ENCODE peak calls at places on chromosomes 6 and 20, in four cellular contexts. M is IMR-90, Z is endothelial cell of umbilical vein, A is K562. F is an unnamed sample.

GRCh38 chr6:86558318-86558717 is 379.0 kb upstream of the HTR1E start:
- DNase-seq in A (no peak), M (no peak), Z (no peak), F (no peak)

GRCh38 chr20:19015890-19016465 is 196.5 kb upstream of the SLC24A3 start:
- DNase-seq in Z (no peak), M (no peak), A (no peak), F (no peak)

GRCh38 chr6:45946352-45946751 is 69.3 kb downstream of the CLIC5 start:
- DNase-seq in M (peak; percentile 72), A (no peak), Z (no peak), F (no peak)

GRCh38 chr6:14665827-14666724 is 548.5 kb downstream of the CD83 start:
- DNase-seq in A (peak; percentile 22), Z (no peak), M (peak; percentile 100), F (peak; percentile 87)

GRCh38 chr20:51732454-51732791 is 35.8 kb downstream of the ATP9A start:
- DNase-seq in M (peak; percentile 67), A (no peak), Z (no peak), F (no peak)

GRCh38 chr6:1708141-1708540 is 98.4 kb downstream of the FOXC1 start:
- DNase-seq in M (no peak), A (no peak), Z (no peak), F (no peak)

GRCh38 chr20:32332614-32333013 is 25.5 kb upstream of the ASXL1 start:
- DNase-seq in A (no peak), Z (peak; percentile 44), M (peak; percentile 76), F (no peak)

GRCh38 chr6:155273438-155273837 is 9.6 kb downstream of the CLDN20 start:
- DNase-seq in Z (peak; percentile 88), M (peak; percentile 93), A (no peak), F (no peak)

GRCh38 chr6:20331625-20332024 is 70.1 kb upstream of the E2F3 start:
- DNase-seq in M (no peak), Z (no peak), A (no peak), F (no peak)

GRCh38 chr6:138004423-138005287 is 102.6 kb downstream of the PERP start:
- DNase-seq in A (no peak), M (peak; percentile 41), Z (peak; percentile 53), F (no peak)

GRCh38 chr6:32976334-32977069 is 8.1 kb downstream of the BRD2 start:
- DNase-seq in M (no peak), A (no peak), Z (no peak), F (no peak)
- H3K9me1 ChIP-seq in M (peaks cover 9% of the 10 kb centered on the region), A (peaks cover 22% of the 10 kb centered on the region), Z (no peaks in the 10 kb centered on the region), F (peaks cover 10% of the 10 kb centered on the region)

GRCh38 chr6:142276256-142276655 is 25.6 kb upstream of the ADGRG6 start:
- DNase-seq in A (no peak), M (no peak), Z (peak; percentile 55), F (no peak)
- H3K4me1 ChIP-seq in A (no peaks in the 10 kb centered on the region), M (peaks cover 6% of the 10 kb centered on the region), Z (peaks cover 5% of the 10 kb centered on the region), F (peaks cover 6% of the 10 kb centered on the region)

GRCh38 chr6:35208419-35208818 is 5.3 kb upstream of the SCUBE3 start:
- DNase-seq in A (peak; percentile 41), Z (no peak), M (no peak), F (no peak)
- H3K4me2 ChIP-seq in A (no peak overlapping the region), Z (no peak overlapping the region), M (no peak overlapping the region), F (no peak overlapping the region)

GRCh38 chr6:168565112-168565511 is 124.1 kb downstream of the SMOC2 start:
- DNase-seq in M (no peak), A (no peak), Z (no peak), F (no peak)
- H3K9me1 ChIP-seq in M (no peaks in the 10 kb centered on the region), A (no peaks in the 10 kb centered on the region), Z (no peaks in the 10 kb centered on the region), F (no peaks in the 10 kb centered on the region)

GRCh38 chr6:128827675-128828464 is 55.1 kb upstream of the LAMA2 start:
- DNase-seq in A (no peak), M (peak; percentile 73), Z (no peak), F (no peak)
- H3K4me1 ChIP-seq in A (no peaks in the 10 kb centered on the region), M (no peaks in the 10 kb centered on the region), Z (no peaks in the 10 kb centered on the region), F (no peaks in the 10 kb centered on the region)

GRCh38 chr6:3724451-3725144 is 26.9 kb downstream of the PXDC1 start:
- DNase-seq in Z (no peak), A (peak; percentile 62), M (no peak), F (no peak)

GRCh38 chr6:3725145-3726015 is 26.1 kb downstream of the PXDC1 start:
- DNase-seq in M (no peak), A (no peak), Z (no peak), F (no peak)

GRCh38 chr6:3723251-3723650 is 28.3 kb downstream of the PXDC1 start:
- DNase-seq in A (no peak), M (no peak), Z (no peak), F (no peak)

GRCh38 chr6:3722785-3723184 is 28.7 kb downstream of the PXDC1 start:
- DNase-seq in M (no peak), A (no peak), Z (no peak), F (no peak)

GRCh38 chr6:3723966-3724365 is 27.5 kb downstream of the PXDC1 start:
- DNase-seq in A (no peak), M (no peak), Z (no peak), F (no peak)
- H3K4me2 ChIP-seq in A (no peak overlapping the region), M (no peak overlapping the region), Z (no peak overlapping the region), F (no peak overlapping the region)

GRCh38 chr6:108959972-108960582 is 111.9 kb downstream of the ARMC2 start:
- DNase-seq in A (no peak), Z (no peak), M (no peak), F (no peak)

GRCh38 chr6:108961077-108961476 is 112.9 kb downstream of the ARMC2 start:
- DNase-seq in Z (no peak), A (no peak), M (no peak), F (no peak)

GRCh38 chr6:108957221-108957620 is 109.0 kb downstream of the ARMC2 start:
- DNase-seq in Z (no peak), A (no peak), M (no peak), F (no peak)

GRCh38 chr6:108960601-108961000 is 112.4 kb downstream of the ARMC2 start:
- DNase-seq in Z (no peak), M (no peak), A (no peak), F (no peak)

GRCh38 chr6:108958900-108959770 is 110.9 kb downstream of the ARMC2 start:
- DNase-seq in A (no peak), M (no peak), Z (no peak), F (no peak)
- H3K9me1 ChIP-seq in A (no peaks in the 10 kb centered on the region), M (no peaks in the 10 kb centered on the region), Z (no peaks in the 10 kb centered on the region), F (no peaks in the 10 kb centered on the region)

GRCh38 chr6:111746983-111747773 is 126.1 kb downstream of the FYN start:
- DNase-seq in A (no peak), Z (peak; percentile 54), M (no peak), F (no peak)

GRCh38 chr6:111745186-111745585 is 128.1 kb downstream of the FYN start:
- DNase-seq in Z (no peak), A (no peak), M (peak; percentile 44), F (no peak)

GRCh38 chr6:111747791-111748190 is 125.5 kb downstream of the FYN start:
- DNase-seq in Z (no peak), A (no peak), M (no peak), F (no peak)

GRCh38 chr6:111743859-111744692 is 129.2 kb downstream of the FYN start:
- DNase-seq in M (peak; percentile 90), A (no peak), Z (no peak), F (no peak)

DNA sequence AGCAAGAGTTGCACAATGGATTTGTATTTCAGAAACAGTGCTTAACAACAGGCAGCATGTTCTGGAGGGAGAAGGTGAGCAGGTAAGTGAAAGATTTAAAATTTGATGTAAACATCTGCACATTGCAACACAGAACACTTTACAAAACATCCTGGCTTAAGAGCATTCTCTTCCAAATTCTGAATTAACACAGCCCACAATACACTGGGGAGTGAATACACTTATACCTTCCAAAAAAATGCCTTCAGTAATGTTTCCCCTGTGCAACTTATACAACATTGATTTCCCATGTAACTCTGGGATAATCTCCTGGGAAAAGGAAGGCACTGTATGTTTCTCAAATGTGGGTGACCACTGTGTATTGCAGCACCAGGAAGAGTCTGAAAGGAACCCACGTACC is 127.6 kb downstream of the FYN start:
- DNase-seq in Z (no peak), M (no peak), A (no peak), F (no peak)
- H3K4me1 ChIP-seq in Z (peaks cover 31% of the 10 kb centered on the region), M (peaks cover 2% of the 10 kb centered on the region), A (no peaks in the 10 kb centered on the region), F (no peaks in the 10 kb centered on the region)

GRCh38 chr6:33783781-33784520 is 5.0 kb downstream of the LEMD2 start:
- DNase-seq in Z (no peak), M (no peak), A (no peak), F (no peak)

GRCh38 chr6:33782561-33782960 is 6.4 kb downstream of the LEMD2 start:
- DNase-seq in M (no peak), Z (no peak), A (no peak), F (no peak)

GRCh38 chr6:33785766-33786165 is 3.2 kb downstream of the LEMD2 start:
- DNase-seq in M (peak; percentile 50), Z (peak; percentile 77), A (no peak), F (no peak)

GRCh38 chr6:33786736-33787135 is 2.2 kb downstream of the LEMD2 start:
- DNase-seq in M (no peak), A (no peak), Z (peak; percentile 8), F (no peak)

DNA sequence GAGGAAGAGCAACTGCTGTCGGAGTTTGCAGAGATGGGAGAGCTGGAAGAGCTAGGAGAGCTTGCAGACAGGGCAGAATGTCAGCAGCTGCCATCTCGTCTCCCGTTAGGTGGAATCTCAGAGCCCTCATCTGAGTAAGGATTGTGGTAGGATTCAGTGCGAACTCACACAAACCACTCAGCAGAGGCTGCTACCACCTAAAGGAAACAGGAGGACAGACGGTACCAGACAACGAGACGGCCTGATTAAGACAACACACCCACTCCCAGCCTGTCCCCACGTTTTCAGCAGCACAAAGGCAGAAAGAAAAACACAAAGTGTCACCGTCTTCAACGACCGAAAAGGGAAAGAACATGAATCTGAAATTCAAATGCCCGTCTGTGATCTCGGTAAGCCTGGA is 4.1 kb downstream of the LEMD2 start:
- DNase-seq in A (no peak), M (no peak), Z (no peak), F (no peak)
- H3K4me2 ChIP-seq in A (no peak overlapping the region), M (no peak overlapping the region), Z (peak overlapping the region; percentile 40), F (no peak overlapping the region)